ENCODE peak calls at places on chromosomes 2 and 18, in five cellular contexts. T is IMR-90, H is endothelial cell of umbilical vein, Q is K562, V is suprapubic skin. X is an unnamed sample.

GRCh38 chr2:235541016-235541415 is 47.2 kb downstream of the AGAP1 start:
- DNase-seq in T (no peak), Q (no peak), H (no peak), V (no peak), X (no peak)

GRCh38 chr18:74899554-74899953 is 301.9 kb downstream of the ZNF407 start:
- DNase-seq in Q (no peak), V (no peak), H (no peak), T (no peak), X (peak)

GRCh38 chr2:62814132-62814531 is 108.6 kb downstream of the EHBP1 start:
- DNase-seq in H (no peak), T (peak), V (no peak), Q (peak), X (peak)

GRCh38 chr18:10834128-10834815 is 308.4 kb downstream of the NAPG start:
- DNase-seq in T (no peak), H (no peak), Q (no peak), V (no peak), X (no peak)

GRCh38 chr2:237324446-237325236 is 89.3 kb downstream of the COL6A3 start:
- DNase-seq in Q (no peak), V (no peak), T (peak), H (no peak), X (no peak)

GRCh38 chr2:136384541-136385303 is 266.8 kb upstream of the CXCR4 start:
- DNase-seq in Q (peak), T (peak), H (peak), V (no peak), X (peak)

GRCh38 chr18:36464126-36464651 is 166.7 kb downstream of the FHOD3 start:
- DNase-seq in H (no peak), T (peak), V (no peak), Q (no peak), X (no peak)

GRCh38 chr2:205722538-205722878 is 40.2 kb downstream of the NRP2 start:
- DNase-seq in T (no peak), H (no peak), Q (no peak), V (no peak), X (no peak)

GRCh38 chr18:13471971-13472628 is 253.5 kb downstream of the LDLRAD4 start:
- DNase-seq in V (peak), T (no peak), Q (no peak), H (no peak), X (no peak)

GRCh38 chr2:30437809-30438548 is 9.1 kb upstream of the LCLAT1 start:
- DNase-seq in T (no peak), H (peak), Q (peak), V (no peak), X (peak)

GRCh38 chr18:37456873-37457272 is 108.7 kb downstream of the CELF4 start:
- DNase-seq in H (no peak), T (no peak), V (no peak), Q (no peak), X (no peak)

GRCh38 chr2:34423301-34423700 is 824.2 kb upstream of the FAM98A start:
- DNase-seq in V (no peak), Q (no peak), T (no peak), H (no peak), X (no peak)

GRCh38 chr2:84829693-84830092 is 51.2 kb downstream of the TRABD2A start:
- DNase-seq in T (no peak), Q (no peak), H (no peak), V (no peak), X (no peak)

GRCh38 chr2:219002395-219003266 is 9.4 kb upstream of the CRYBA2 start:
- DNase-seq in V (no peak), H (no peak), Q (peak), T (no peak), X (peak)

GRCh38 chr2:60963176-60963575 is 54.3 kb upstream of the PEX13 start:
- DNase-seq in T (no peak), V (no peak), Q (no peak), H (no peak), X (no peak)

GRCh38 chr2:241358470-241358869 is 2.4 kb downstream of the FARP2 start:
- DNase-seq in H (peak), Q (no peak), T (no peak), V (no peak), X (no peak)

GRCh38 chr2:42874838-42875801 is 82.7 kb upstream of the HAAO start:
- DNase-seq in T (no peak), H (peak), V (no peak), Q (no peak), X (no peak)

GRCh38 chr18:22713511-22713910 is 219.6 kb upstream of the RBBP8 start:
- DNase-seq in T (peak), H (no peak), Q (no peak), V (no peak), X (no peak)

GRCh38 chr2:234544659-234545611 is 48.1 kb upstream of the ARL4C start:
- DNase-seq in Q (peak), T (peak), H (peak), V (peak), X (peak)

GRCh38 chr18:697012-697411 is 15.4 kb downstream of the ENOSF1 start:
- DNase-seq in T (no peak), Q (no peak), H (no peak), V (no peak), X (no peak)

GRCh38 chr2:228688007-228688645 is 506.6 kb upstream of the SPHKAP start:
- DNase-seq in Q (no peak), H (no peak), V (no peak), T (peak), X (no peak)

GRCh38 chr2:226798422-226799210 is 1.0 kb downstream of the IRS1 start:
- DNase-seq in H (no peak), T (peak), Q (no peak), V (peak), X (peak)

GRCh38 chr2:192029089-192029488 is 165.6 kb downstream of the TMEFF2 start:
- DNase-seq in V (no peak), T (peak), H (no peak), Q (peak), X (peak)

GRCh38 chr2:191023235-191023679 is 9.3 kb upstream of the STAT1 start:
- DNase-seq in T (no peak), H (peak), V (no peak), Q (peak), X (peak)

GRCh38 chr18:50590625-50591024 is 30.7 kb downstream of the MAPK4 start:
- DNase-seq in V (no peak), T (no peak), Q (no peak), H (no peak), X (no peak)

GRCh38 chr18:48797841-48798255 is 152.9 kb downstream of the SMAD7 start:
- DNase-seq in T (no peak), Q (no peak), V (peak), H (no peak), X (no peak)

GRCh38 chr18:37176307-37176934 is 347.5 kb downstream of the KIAA1328 start:
- DNase-seq in H (no peak), V (no peak), Q (no peak), T (no peak), X (no peak)

GRCh38 chr18:77344777-77345507 is 95.3 kb downstream of the GALR1 start:
- DNase-seq in Q (no peak), H (no peak), T (no peak), V (no peak), X (no peak)

GRCh38 chr2:3692375-3692774 is 11.0 kb upstream of the DCDC2C start:
- DNase-seq in V (no peak), T (peak), Q (peak), H (peak), X (peak)

GRCh38 chr2:38109732-38110181 is 33.8 kb upstream of the CYP1B1 start:
- DNase-seq in Q (no peak), V (no peak), T (no peak), H (no peak), X (no peak)

DNA sequence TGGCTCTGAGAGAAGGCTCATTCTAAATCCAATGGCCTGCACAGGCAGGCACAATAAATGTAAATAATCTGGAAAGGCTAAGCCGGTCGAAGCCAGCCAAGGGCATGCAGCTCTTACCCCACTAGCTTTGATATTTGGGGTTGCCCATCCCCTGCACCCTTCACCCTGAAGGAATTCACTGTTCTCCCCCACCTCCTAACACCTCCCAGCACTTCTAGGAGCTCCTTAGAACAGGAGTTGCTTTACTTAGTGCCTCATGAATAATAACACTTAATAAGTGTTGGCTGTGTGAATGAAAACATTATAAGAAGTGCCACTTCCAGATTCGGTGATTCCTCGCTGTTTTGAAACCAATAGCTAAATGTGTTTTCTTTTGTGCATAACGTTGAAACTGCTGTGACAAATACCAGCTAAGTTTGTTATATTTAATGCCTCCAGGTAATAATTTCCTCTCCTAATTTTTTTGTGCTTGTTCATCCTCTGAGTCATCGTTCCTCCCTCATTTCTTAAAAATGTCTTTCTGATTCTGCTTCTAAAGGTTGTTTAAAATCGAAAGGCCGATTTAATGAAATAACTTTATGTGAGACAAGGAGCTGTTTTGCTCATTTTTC is 458.8 kb downstream of the METTL4 start:
- DNase-seq in V (no peak), T (no peak), Q (no peak), H (no peak), X (no peak)
- TF ChIP-seq POLR2A in V (no peak), T (no peak), Q (no peak), H (no peak), X (no peak)

DNA sequence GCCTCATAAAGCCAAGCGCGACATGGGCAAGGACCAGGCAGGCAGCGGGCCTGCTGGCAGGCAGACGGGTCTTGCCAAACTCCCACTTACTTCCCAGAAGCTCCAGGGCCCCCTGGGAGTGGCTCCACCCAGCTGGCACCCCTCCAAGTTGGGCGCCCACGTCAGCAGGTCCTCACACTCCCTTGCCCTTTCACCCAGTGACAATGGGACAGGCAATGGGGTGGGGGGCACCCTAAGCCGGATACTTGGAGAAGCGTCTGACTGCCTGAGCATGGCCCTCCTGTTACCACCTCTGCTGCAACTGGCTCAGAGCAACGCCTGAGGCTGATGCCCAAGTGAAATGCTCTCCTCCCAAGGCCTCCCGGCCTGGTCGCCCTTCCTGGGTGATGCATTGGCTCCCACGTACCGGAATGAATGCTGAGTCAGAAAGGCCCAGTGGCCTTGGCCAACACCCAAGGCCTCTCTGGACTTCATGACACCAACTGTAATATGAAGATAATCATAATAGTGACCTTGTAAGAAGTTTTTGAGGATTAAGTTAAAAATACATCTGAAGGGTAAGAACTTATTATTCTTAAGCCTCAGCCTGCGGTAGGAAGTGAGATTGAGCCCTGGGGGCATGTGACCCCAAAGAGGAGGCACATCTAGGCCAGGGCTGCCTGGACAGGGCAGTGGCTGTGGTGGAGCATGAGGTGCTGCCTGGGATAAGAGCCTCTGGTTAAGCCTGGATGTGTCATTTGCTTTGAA is 31.7 kb downstream of the KCNK3 start:
- DNase-seq in T (peak), Q (peak), V (no peak), H (peak), X (peak)
- TF ChIP-seq POLR2A in T (no peak), Q (no peak), V (no peak), H (no peak), X (no peak)

GRCh38 chr2:25878361-25879132 is at the start of gene ASXL2:
- DNase-seq in T (peak), Q (peak), H (peak), V (peak), X (peak)
- TF ChIP-seq POLR2A in T (peak), Q (peak), H (peak), V (peak), X (peak)

GRCh38 chr2:27428213-27428977 is at the start of gene NRBP1:
- DNase-seq in T (peak), H (peak), Q (peak), V (peak), X (peak)

GRCh38 chr2:27427863-27428212 is 593 bp upstream of the NRBP1 start:
- DNase-seq in Q (no peak), H (no peak), V (no peak), T (no peak), X (no peak)

GRCh38 chr2:27431395-27431794 is 3.0 kb downstream of the NRBP1 start:
- DNase-seq in V (no peak), Q (no peak), T (peak), H (peak), X (peak)

GRCh38 chr2:27428978-27429541 is 629 bp downstream of the NRBP1 start:
- DNase-seq in H (peak), T (peak), V (peak), Q (peak), X (peak)
- TF ChIP-seq POLR2A in H (no peak), T (no peak), V (no peak), Q (no peak), X (no peak)

DNA sequence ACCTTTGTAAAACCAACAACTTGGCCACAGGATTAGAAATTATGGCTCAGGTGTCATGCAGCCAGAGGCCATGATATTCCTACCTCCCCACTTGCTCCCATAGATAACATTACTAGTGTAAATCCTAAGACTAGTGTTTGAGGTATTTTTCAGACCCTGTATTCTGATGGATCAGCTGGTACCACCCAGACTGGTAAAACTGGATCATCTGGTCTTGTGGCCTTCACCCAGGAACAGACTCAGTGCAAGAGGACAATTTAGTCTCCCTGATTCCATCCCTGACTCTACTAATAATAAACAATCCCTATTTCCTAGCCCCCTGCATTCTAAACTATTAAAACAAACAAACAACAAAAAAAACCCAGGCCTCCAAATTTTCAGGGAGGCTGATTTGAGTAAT is 121.0 kb downstream of the ALPK2 start:
- DNase-seq in H (no peak), T (no peak), V (no peak), Q (no peak), X (no peak)
- TF ChIP-seq POLR2A in H (no peak), T (no peak), V (no peak), Q (no peak), X (no peak)

GRCh38 chr2:45649855-45650806 is 1.3 kb upstream of the PRKCE start:
- DNase-seq in H (peak), T (peak), V (peak), Q (peak), X (peak)
- TF ChIP-seq POLR2A in H (no peak), T (no peak), V (peak), Q (no peak), X (peak)